ENCODE peak calls at places on chromosomes 11 and 22, in nine cellular contexts. V is right lobe of liver, I is upper lobe of right lung, P is lung, U is glutamatergic neuron, E is left ventricle myocardium inferior, W is WTC11, X is OCI-LY7, D is MCF 10A. F is an unnamed sample.

GRCh38 chr11:26187639-26188038 is 144.3 kb upstream of the ANO3 start:
- DNase-seq in P (peak; percentile 29), V (no peak), W (no peak), U (no peak), I (no peak), E (no peak), X (no peak), D (peak; percentile 47), F (no peak)

GRCh38 chr11:118918128-118918685 is 7.5 kb downstream of the BCL9L start:
- DNase-seq in X (no peak), U (no peak), I (no peak), E (peak; percentile 72), W (peak; percentile 60), D (peak; percentile 92), P (peak; percentile 76), V (peak; percentile 80), F (no peak)

GRCh38 chr11:124611016-124611571 is at the start of gene PANX3:
- DNase-seq in X (no peak), P (no peak), D (no peak), I (no peak), W (no peak), E (no peak), V (no peak), U (no peak), F (no peak)

GRCh38 chr11:16791494-16791961 is 53.1 kb downstream of the C11orf58 start:
- DNase-seq in W (no peak), P (no peak), X (no peak), D (peak; percentile 84), V (peak; percentile 55), U (no peak), E (no peak), I (no peak), F (no peak)

GRCh38 chr22:50535113-50535512 is 5.3 kb upstream of the TYMP start:
- DNase-seq in D (no peak), P (no peak), V (no peak), X (peak; percentile 49), U (no peak), E (no peak), W (no peak), I (no peak), F (no peak)

GRCh38 chr11:61480936-61481335 is 27.6 kb upstream of the LRRC10B start:
- DNase-seq in P (no peak), I (no peak), W (peak; percentile 87), D (no peak), X (no peak), V (no peak), U (peak; percentile 82), E (no peak), F (no peak)

GRCh38 chr22:26321469-26321913 is 107.6 kb upstream of the ASPHD2 start:
- DNase-seq in V (no peak), E (peak; percentile 60), U (no peak), P (no peak), I (no peak), D (peak; percentile 64), W (no peak), X (no peak), F (no peak)

GRCh38 chr11:43788394-43788793 is 92.2 kb upstream of the ALKBH3 start:
- DNase-seq in W (no peak), X (peak; percentile 79), P (no peak), E (no peak), U (peak; percentile 60), I (no peak), V (no peak), D (no peak), F (no peak)

GRCh38 chr22:18103527-18104269 is 6.9 kb upstream of the TUBA8 start:
- DNase-seq in E (no peak), V (no peak), W (no peak), U (no peak), P (no peak), D (no peak), I (no peak), X (no peak), F (no peak)

GRCh38 chr11:88886796-88887195 is 179.0 kb downstream of the GRM5 start:
- DNase-seq in W (peak; percentile 57), X (peak; percentile 76), I (no peak), E (no peak), V (no peak), D (peak; percentile 82), U (peak; percentile 16), P (no peak), F (peak; percentile 8)

GRCh38 chr22:45212992-45213751 is 27.5 kb downstream of the KIAA0930 start:
- DNase-seq in X (no peak), V (peak; percentile 38), P (no peak), D (peak; percentile 39), I (peak; percentile 67), U (no peak), E (peak; percentile 48), W (no peak), F (no peak)

GRCh38 chr22:45211848-45212247 is 28.8 kb downstream of the KIAA0930 start:
- DNase-seq in P (no peak), E (no peak), V (peak; percentile 10), I (no peak), U (no peak), D (no peak), X (no peak), W (no peak), F (no peak)

GRCh38 chr22:45210577-45211431 is 29.9 kb downstream of the KIAA0930 start:
- DNase-seq in X (no peak), I (peak; percentile 61), W (no peak), D (no peak), U (no peak), P (no peak), E (no peak), V (peak; percentile 18), F (no peak)

GRCh38 chr22:45211435-45211834 is 29.3 kb downstream of the KIAA0930 start:
- DNase-seq in P (no peak), V (no peak), U (no peak), E (no peak), I (no peak), D (no peak), X (no peak), W (no peak), F (no peak)

GRCh38 chr22:45212306-45212709 is 28.4 kb downstream of the KIAA0930 start:
- DNase-seq in E (peak; percentile 80), W (no peak), I (peak; percentile 81), V (peak; percentile 49), P (peak; percentile 62), D (peak; percentile 94), U (peak; percentile 67), X (no peak), F (no peak)
- TF ChIP-seq CTCF in E (peak; percentile 44), W (no peak), I (no peak), V (no peak), P (no peak), D (no peak), U (no peak), X (no peak), F (no peak)

DNA sequence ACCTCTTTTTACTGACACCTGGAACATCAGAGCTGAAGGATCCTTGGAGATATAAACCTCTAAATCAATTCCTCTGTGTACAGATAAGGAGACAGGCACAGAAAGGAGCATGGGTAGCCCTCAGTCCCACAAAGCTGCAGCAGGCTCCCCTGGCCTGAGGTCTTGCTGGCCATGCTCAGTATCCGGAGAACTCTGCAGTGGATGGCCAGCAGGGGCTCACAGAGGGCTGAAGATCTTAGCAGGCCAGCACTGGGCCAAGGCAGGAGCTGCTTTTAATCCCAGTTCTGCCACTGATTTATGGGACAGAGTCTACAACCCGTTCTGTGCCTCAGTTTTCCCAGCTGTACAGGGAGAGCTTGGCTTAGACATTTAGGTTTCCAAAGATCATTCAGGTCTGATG is 52.6 kb upstream of the LRRC32 start:
- DNase-seq in D (no peak), X (no peak), W (no peak), V (no peak), P (no peak), I (no peak), U (no peak), E (no peak), F (no peak)
- TF ChIP-seq CTCF in D (no peak), X (no peak), W (no peak), V (no peak), P (no peak), I (no peak), U (no peak), E (no peak), F (no peak)

GRCh38 chr22:49411236-49411635 is 416.4 kb downstream of the BRD1 start:
- DNase-seq in E (no peak), V (no peak), D (no peak), U (no peak), P (no peak), X (no peak), I (no peak), W (no peak), F (no peak)
- TF ChIP-seq CTCF in E (no peak), V (no peak), D (no peak), U (no peak), P (no peak), X (no peak), I (no peak), W (no peak), F (no peak)

GRCh38 chr11:78417888-78418583 is 416 bp upstream of the GAB2 start:
- DNase-seq in W (peak; percentile 79), U (peak; percentile 92), P (peak; percentile 77), I (peak; percentile 93), V (peak; percentile 87), X (peak; percentile 79), D (peak; percentile 62), E (peak; percentile 87), F (peak; percentile 88)
- TF ChIP-seq CTCF in W (no peak), U (no peak), P (no peak), I (peak; percentile 14), V (peak; percentile 34), X (no peak), D (no peak), E (peak; percentile 52), F (peak; percentile 34)

DNA sequence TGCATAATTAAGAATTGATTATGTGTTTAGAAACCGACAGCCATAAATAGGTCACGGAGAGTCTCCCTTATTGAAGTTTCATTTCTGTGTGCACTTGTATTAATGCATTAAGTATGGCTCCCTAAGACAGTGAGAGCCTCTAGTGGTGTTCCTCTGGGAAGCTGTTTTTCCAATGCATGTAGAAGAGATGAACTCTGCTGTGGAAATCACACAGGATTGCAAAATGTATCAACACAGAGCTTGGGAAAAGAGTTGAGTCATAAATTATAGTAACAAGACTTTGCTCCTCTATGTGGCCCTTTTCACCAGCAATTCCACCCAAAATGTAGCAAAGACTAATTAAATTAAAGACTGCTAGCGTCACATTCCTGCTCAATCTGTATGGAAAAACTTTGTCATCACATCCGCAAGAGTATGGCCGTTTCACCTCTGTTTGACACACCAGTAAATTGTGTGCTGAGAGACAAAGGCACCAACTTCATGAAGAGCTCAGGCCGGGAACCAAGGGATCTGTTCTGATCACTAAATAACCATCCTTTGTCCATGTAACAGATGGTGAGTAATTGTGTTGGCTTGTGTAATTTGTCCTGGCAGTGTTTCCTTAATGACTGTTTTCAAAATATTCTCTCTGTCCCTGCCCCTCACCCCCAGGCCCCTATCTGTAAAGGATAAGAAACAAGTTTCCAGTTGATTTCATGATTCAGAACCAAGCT is 209.2 kb upstream of the SORL1-AS1 start:
- DNase-seq in D (peak; percentile 63), E (no peak), U (no peak), I (no peak), X (no peak), V (no peak), P (no peak), W (no peak), F (no peak)
- TF ChIP-seq CTCF in D (no peak), E (no peak), U (no peak), I (no peak), X (no peak), V (no peak), P (no peak), W (no peak), F (no peak)

F was measured in GM13976.